ENCODE peak calls at places on chromosomes 6 and 20, in eight cellular contexts. One of them, this sample, is unnamed.

GRCh38 chr6:118939683-118940082 is 4.7 kb upstream of the MCM9 start:
- DNase-seq in uterus: no peak
- DNase-seq in IMR-90: no peak
- DNase-seq in esophagus squamous epithelium: no peak
- DNase-seq in body of pancreas: no peak
- DNase-seq in H1: no peak
- DNase-seq in HCT116: no peak
- DNase-seq in stomach: no peak
- DNase-seq in this sample: no peak

GRCh38 chr6:56148488-56149190 is 98.7 kb downstream of the COL21A1 start:
- DNase-seq in HCT116: no peak
- DNase-seq in H1: no peak
- DNase-seq in stomach: no peak
- DNase-seq in IMR-90: peak; percentile 18
- DNase-seq in body of pancreas: no peak
- DNase-seq in esophagus squamous epithelium: no peak
- DNase-seq in uterus: no peak
- DNase-seq in this sample: no peak

GRCh38 chr6:114040871-114041270 is 69.9 kb upstream of the HDAC2 start:
- DNase-seq in esophagus squamous epithelium: no peak
- DNase-seq in stomach: no peak
- DNase-seq in IMR-90: no peak
- DNase-seq in H1: no peak
- DNase-seq in body of pancreas: no peak
- DNase-seq in HCT116: no peak
- DNase-seq in uterus: no peak
- DNase-seq in this sample: no peak

GRCh38 chr6:15956205-15957106 is 172.4 kb upstream of the MYLIP start:
- DNase-seq in HCT116: no peak
- DNase-seq in H1: no peak
- DNase-seq in body of pancreas: peak; percentile 5
- DNase-seq in uterus: no peak
- DNase-seq in IMR-90: no peak
- DNase-seq in stomach: no peak
- DNase-seq in esophagus squamous epithelium: no peak
- DNase-seq in this sample: no peak

GRCh38 chr6:31737315-31738047 is 1.2 kb upstream of the CLIC1 start:
- DNase-seq in body of pancreas: peak; percentile 25
- DNase-seq in H1: peak; percentile 49
- DNase-seq in uterus: no peak
- DNase-seq in HCT116: no peak
- DNase-seq in esophagus squamous epithelium: no peak
- DNase-seq in IMR-90: no peak
- DNase-seq in stomach: no peak
- DNase-seq in this sample: no peak

GRCh38 chr6:74091133-74091793 is 395.3 kb downstream of the CD109 start:
- DNase-seq in uterus: no peak
- DNase-seq in IMR-90: peak; percentile 58
- DNase-seq in stomach: no peak
- DNase-seq in HCT116: peak; percentile 65
- DNase-seq in body of pancreas: no peak
- DNase-seq in H1: no peak
- DNase-seq in esophagus squamous epithelium: no peak
- DNase-seq in this sample: no peak

GRCh38 chr20:13021205-13021970 is 12.6 kb downstream of the SPTLC3 start:
- DNase-seq in stomach: no peak
- DNase-seq in IMR-90: no peak
- DNase-seq in HCT116: no peak
- DNase-seq in H1: no peak
- DNase-seq in uterus: no peak
- DNase-seq in esophagus squamous epithelium: no peak
- DNase-seq in body of pancreas: no peak
- DNase-seq in this sample: no peak

GRCh38 chr20:9021699-9022098 is 47.2 kb upstream of the PLCB4 start:
- DNase-seq in stomach: no peak
- DNase-seq in IMR-90: peak; percentile 16
- DNase-seq in H1: no peak
- DNase-seq in HCT116: no peak
- DNase-seq in body of pancreas: no peak
- DNase-seq in esophagus squamous epithelium: no peak
- DNase-seq in uterus: no peak
- DNase-seq in this sample: peak; percentile 15

GRCh38 chr6:126181173-126181741 is 158.7 kb upstream of the CENPW start:
- DNase-seq in HCT116: peak; percentile 12
- DNase-seq in esophagus squamous epithelium: no peak
- DNase-seq in uterus: no peak
- DNase-seq in H1: no peak
- DNase-seq in IMR-90: no peak
- DNase-seq in body of pancreas: no peak
- DNase-seq in stomach: no peak
- DNase-seq in this sample: no peak

GRCh38 chr6:28496099-28496779 is 19.4 kb downstream of the GPX6 start:
- DNase-seq in uterus: no peak
- DNase-seq in IMR-90: no peak
- DNase-seq in H1: no peak
- DNase-seq in HCT116: peak; percentile 8
- DNase-seq in stomach: no peak
- DNase-seq in body of pancreas: no peak
- DNase-seq in esophagus squamous epithelium: no peak
- DNase-seq in this sample: no peak

GRCh38 chr6:15943423-15943822 is 185.5 kb upstream of the MYLIP start:
- DNase-seq in body of pancreas: no peak
- DNase-seq in HCT116: no peak
- DNase-seq in IMR-90: no peak
- DNase-seq in esophagus squamous epithelium: no peak
- DNase-seq in uterus: no peak
- DNase-seq in H1: no peak
- DNase-seq in stomach: no peak
- DNase-seq in this sample: no peak

GRCh38 chr20:35630636-35631035 is 15.0 kb downstream of the SPAG4 start:
- DNase-seq in esophagus squamous epithelium: no peak
- DNase-seq in H1: no peak
- DNase-seq in body of pancreas: no peak
- DNase-seq in HCT116: no peak
- DNase-seq in stomach: no peak
- DNase-seq in IMR-90: no peak
- DNase-seq in uterus: no peak
- DNase-seq in this sample: no peak

GRCh38 chr6:157531169-157531985 is 150.4 kb downstream of the ZDHHC14 start:
- DNase-seq in stomach: no peak
- DNase-seq in HCT116: no peak
- DNase-seq in uterus: no peak
- DNase-seq in esophagus squamous epithelium: no peak
- DNase-seq in H1: no peak
- DNase-seq in IMR-90: no peak
- DNase-seq in body of pancreas: peak; percentile 16
- DNase-seq in this sample: no peak
- TF ChIP-seq POLR2A in stomach: no peak
- TF ChIP-seq POLR2A in HCT116: no peak
- TF ChIP-seq POLR2A in uterus: no peak
- TF ChIP-seq POLR2A in esophagus squamous epithelium: no peak
- TF ChIP-seq POLR2A in H1: no peak
- TF ChIP-seq POLR2A in IMR-90: no peak
- TF ChIP-seq POLR2A in body of pancreas: no peak
- TF ChIP-seq POLR2A in this sample: no peak

GRCh38 chr20:41151134-41151869 is 14.0 kb downstream of the PLCG1 start:
- DNase-seq in body of pancreas: no peak
- DNase-seq in H1: no peak
- DNase-seq in esophagus squamous epithelium: no peak
- DNase-seq in IMR-90: no peak
- DNase-seq in HCT116: no peak
- DNase-seq in stomach: no peak
- DNase-seq in uterus: no peak
- DNase-seq in this sample: no peak

GRCh38 chr20:41149679-41150131 is 12.4 kb downstream of the PLCG1 start:
- DNase-seq in HCT116: peak; percentile 24
- DNase-seq in H1: no peak
- DNase-seq in esophagus squamous epithelium: no peak
- DNase-seq in uterus: no peak
- DNase-seq in stomach: no peak
- DNase-seq in body of pancreas: no peak
- DNase-seq in IMR-90: peak; percentile 71
- DNase-seq in this sample: peak; percentile 40

GRCh38 chr20:41148956-41149355 is 11.6 kb downstream of the PLCG1 start:
- DNase-seq in body of pancreas: no peak
- DNase-seq in IMR-90: no peak
- DNase-seq in uterus: no peak
- DNase-seq in H1: no peak
- DNase-seq in HCT116: no peak
- DNase-seq in esophagus squamous epithelium: no peak
- DNase-seq in stomach: no peak
- DNase-seq in this sample: no peak

GRCh38 chr20:41152108-41152757 is 14.9 kb downstream of the PLCG1 start:
- DNase-seq in H1: no peak
- DNase-seq in body of pancreas: no peak
- DNase-seq in esophagus squamous epithelium: no peak
- DNase-seq in stomach: no peak
- DNase-seq in uterus: no peak
- DNase-seq in IMR-90: no peak
- DNase-seq in HCT116: no peak
- DNase-seq in this sample: no peak

GRCh38 chr20:41150664-41151063 is 13.3 kb downstream of the PLCG1 start:
- DNase-seq in esophagus squamous epithelium: no peak
- DNase-seq in IMR-90: peak; percentile 29
- DNase-seq in HCT116: no peak
- DNase-seq in body of pancreas: no peak
- DNase-seq in uterus: no peak
- DNase-seq in H1: no peak
- DNase-seq in stomach: no peak
- DNase-seq in this sample: no peak
- TF ChIP-seq POLR2A in esophagus squamous epithelium: no peak
- TF ChIP-seq POLR2A in IMR-90: no peak
- TF ChIP-seq POLR2A in HCT116: no peak
- TF ChIP-seq POLR2A in body of pancreas: no peak
- TF ChIP-seq POLR2A in uterus: no peak
- TF ChIP-seq POLR2A in H1: no peak
- TF ChIP-seq POLR2A in stomach: no peak
- TF ChIP-seq POLR2A in this sample: no peak

GRCh38 chr20:44496976-44497375 is 21.3 kb downstream of the TTPAL start:
- DNase-seq in stomach: no peak
- DNase-seq in H1: no peak
- DNase-seq in HCT116: peak; percentile 39
- DNase-seq in uterus: no peak
- DNase-seq in esophagus squamous epithelium: no peak
- DNase-seq in body of pancreas: no peak
- DNase-seq in IMR-90: peak; percentile 96
- DNase-seq in this sample: peak; percentile 58

GRCh38 chr20:44494266-44494665 is 18.6 kb downstream of the TTPAL start:
- DNase-seq in HCT116: no peak
- DNase-seq in stomach: no peak
- DNase-seq in body of pancreas: no peak
- DNase-seq in IMR-90: peak; percentile 87
- DNase-seq in esophagus squamous epithelium: no peak
- DNase-seq in H1: no peak
- DNase-seq in uterus: no peak
- DNase-seq in this sample: no peak

GRCh38 chr20:44495802-44496481 is 20.3 kb downstream of the TTPAL start:
- DNase-seq in H1: no peak
- DNase-seq in body of pancreas: no peak
- DNase-seq in uterus: no peak
- DNase-seq in IMR-90: peak; percentile 99
- DNase-seq in HCT116: peak; percentile 77
- DNase-seq in stomach: no peak
- DNase-seq in esophagus squamous epithelium: no peak
- DNase-seq in this sample: peak; percentile 49

GRCh38 chr20:44494681-44495080 is 19.0 kb downstream of the TTPAL start:
- DNase-seq in IMR-90: no peak
- DNase-seq in esophagus squamous epithelium: no peak
- DNase-seq in uterus: no peak
- DNase-seq in HCT116: no peak
- DNase-seq in stomach: no peak
- DNase-seq in body of pancreas: no peak
- DNase-seq in H1: no peak
- DNase-seq in this sample: no peak

DNA sequence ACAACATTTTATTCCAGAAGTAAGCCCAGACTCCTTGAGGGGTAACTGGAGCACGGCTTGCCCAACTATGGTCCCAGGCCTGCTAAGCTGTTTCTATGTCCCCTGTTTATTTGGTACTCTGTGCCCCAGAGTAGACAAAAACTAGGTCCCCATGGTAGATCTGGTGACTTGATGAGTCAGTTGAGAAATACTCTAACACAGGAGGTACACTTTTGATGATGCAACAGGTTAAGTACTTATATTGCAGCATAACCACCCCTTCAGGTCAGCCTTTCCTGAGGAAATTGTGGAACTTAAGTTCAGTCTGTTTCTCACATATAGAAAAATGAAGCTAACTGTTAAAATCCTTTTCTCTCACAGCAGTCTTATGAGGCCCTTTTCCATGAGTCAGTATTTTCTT is 19.6 kb downstream of the TTPAL start:
- DNase-seq in esophagus squamous epithelium: no peak
- DNase-seq in stomach: no peak
- DNase-seq in H1: no peak
- DNase-seq in body of pancreas: no peak
- DNase-seq in HCT116: no peak
- DNase-seq in uterus: no peak
- DNase-seq in IMR-90: peak; percentile 87
- DNase-seq in this sample: no peak
- TF ChIP-seq POLR2A in esophagus squamous epithelium: no peak
- TF ChIP-seq POLR2A in stomach: no peak
- TF ChIP-seq POLR2A in H1: no peak
- TF ChIP-seq POLR2A in body of pancreas: no peak
- TF ChIP-seq POLR2A in HCT116: no peak
- TF ChIP-seq POLR2A in uterus: no peak
- TF ChIP-seq POLR2A in IMR-90: no peak
- TF ChIP-seq POLR2A in this sample: no peak

GRCh38 chr20:49513531-49513930 is 31.1 kb upstream of the KCNB1 start:
- DNase-seq in esophagus squamous epithelium: no peak
- DNase-seq in H1: no peak
- DNase-seq in HCT116: no peak
- DNase-seq in uterus: no peak
- DNase-seq in stomach: no peak
- DNase-seq in body of pancreas: no peak
- DNase-seq in IMR-90: no peak
- DNase-seq in this sample: no peak
- TF ChIP-seq POLR2A in esophagus squamous epithelium: no peak
- TF ChIP-seq POLR2A in H1: no peak
- TF ChIP-seq POLR2A in HCT116: no peak
- TF ChIP-seq POLR2A in uterus: no peak
- TF ChIP-seq POLR2A in stomach: no peak
- TF ChIP-seq POLR2A in body of pancreas: no peak
- TF ChIP-seq POLR2A in IMR-90: no peak
- TF ChIP-seq POLR2A in this sample: no peak